ENCODE peak calls at places on chromosomes 3 and 15, in six cellular contexts. One of them, this sample, is unnamed. For H3K27me3, the result is how much of the 10 kb centered on the place peaks cover.

GRCh38 chr3:156620260-156620659 is 54.1 kb upstream of the TIPARP start:
- DNase-seq in stomach: no peak
- DNase-seq in dorsolateral prefrontal cortex: no peak
- DNase-seq in AG04450: no peak
- DNase-seq in suprapubic skin: no peak
- DNase-seq in endodermal cell: no peak
- DNase-seq in this sample: no peak

GRCh38 chr3:172135185-172135584 is 95.8 kb downstream of the FNDC3B start:
- DNase-seq in stomach: no peak
- DNase-seq in dorsolateral prefrontal cortex: no peak
- DNase-seq in AG04450: no peak
- DNase-seq in suprapubic skin: no peak
- DNase-seq in endodermal cell: no peak
- DNase-seq in this sample: no peak

GRCh38 chr3:106114848-106115247 is 246.0 kb upstream of the CBLB start:
- DNase-seq in stomach: no peak
- DNase-seq in dorsolateral prefrontal cortex: no peak
- DNase-seq in AG04450: no peak
- DNase-seq in suprapubic skin: no peak
- DNase-seq in endodermal cell: no peak
- DNase-seq in this sample: no peak

GRCh38 chr15:44719293-44719999 is 8.1 kb downstream of the B2M start:
- DNase-seq in stomach: no peak
- DNase-seq in dorsolateral prefrontal cortex: no peak
- DNase-seq in AG04450: no peak
- DNase-seq in suprapubic skin: no peak
- DNase-seq in endodermal cell: no peak
- DNase-seq in this sample: no peak

GRCh38 chr3:84600703-84601225 is 358.0 kb upstream of the CADM2 start:
- DNase-seq in stomach: no peak
- DNase-seq in dorsolateral prefrontal cortex: no peak
- DNase-seq in AG04450: no peak
- DNase-seq in suprapubic skin: no peak
- DNase-seq in endodermal cell: no peak
- DNase-seq in this sample: no peak

GRCh38 chr3:160677459-160677901 is 520 bp downstream of the ARL14 start:
- DNase-seq in stomach: no peak
- DNase-seq in dorsolateral prefrontal cortex: no peak
- DNase-seq in AG04450: no peak
- DNase-seq in suprapubic skin: no peak
- DNase-seq in endodermal cell: peak
- DNase-seq in this sample: peak

GRCh38 chr15:35751421-35752133 is 205.6 kb upstream of the DPH6 start:
- DNase-seq in stomach: peak
- DNase-seq in dorsolateral prefrontal cortex: peak
- DNase-seq in AG04450: peak
- DNase-seq in suprapubic skin: peak
- DNase-seq in endodermal cell: peak
- DNase-seq in this sample: peak

GRCh38 chr3:125381743-125382142 is 6.6 kb upstream of the ZNF148 start:
- DNase-seq in stomach: no peak
- DNase-seq in dorsolateral prefrontal cortex: no peak
- DNase-seq in AG04450: no peak
- DNase-seq in suprapubic skin: no peak
- DNase-seq in endodermal cell: no peak
- DNase-seq in this sample: no peak

GRCh38 chr3:65871305-65872141 is 167.2 kb downstream of the MAGI1 start:
- DNase-seq in stomach: peak
- DNase-seq in dorsolateral prefrontal cortex: no peak
- DNase-seq in AG04450: no peak
- DNase-seq in suprapubic skin: no peak
- DNase-seq in endodermal cell: no peak
- DNase-seq in this sample: no peak

GRCh38 chr3:128616516-128617269 is 33.9 kb downstream of the RPN1 start:
- DNase-seq in stomach: no peak
- DNase-seq in dorsolateral prefrontal cortex: no peak
- DNase-seq in AG04450: no peak
- DNase-seq in suprapubic skin: no peak
- DNase-seq in endodermal cell: no peak
- DNase-seq in this sample: no peak

GRCh38 chr3:93988283-93988682 is 8.3 kb downstream of the ARL13B start:
- DNase-seq in stomach: no peak
- DNase-seq in dorsolateral prefrontal cortex: no peak
- DNase-seq in AG04450: no peak
- DNase-seq in suprapubic skin: no peak
- DNase-seq in endodermal cell: no peak
- DNase-seq in this sample: no peak

GRCh38 chr3:67357610-67358458 is 296.6 kb downstream of the SUCLG2 start:
- DNase-seq in stomach: no peak
- DNase-seq in dorsolateral prefrontal cortex: no peak
- DNase-seq in AG04450: no peak
- DNase-seq in suprapubic skin: no peak
- DNase-seq in endodermal cell: peak
- DNase-seq in this sample: peak

GRCh38 chr3:189557824-189558223 is 73.4 kb upstream of the TP63 start:
- DNase-seq in stomach: no peak
- DNase-seq in dorsolateral prefrontal cortex: no peak
- DNase-seq in AG04450: no peak
- DNase-seq in suprapubic skin: no peak
- DNase-seq in endodermal cell: no peak
- DNase-seq in this sample: no peak

GRCh38 chr15:31974855-31975421 is 55.4 kb upstream of the CHRNA7 start:
- DNase-seq in stomach: no peak
- DNase-seq in dorsolateral prefrontal cortex: peak
- DNase-seq in AG04450: no peak
- DNase-seq in suprapubic skin: no peak
- DNase-seq in endodermal cell: peak
- DNase-seq in this sample: peak

GRCh38 chr3:142946861-142947260 is 16.6 kb downstream of the PAQR9 start:
- DNase-seq in stomach: no peak
- DNase-seq in dorsolateral prefrontal cortex: no peak
- DNase-seq in AG04450: no peak
- DNase-seq in suprapubic skin: no peak
- DNase-seq in endodermal cell: no peak
- DNase-seq in this sample: no peak

DNA sequence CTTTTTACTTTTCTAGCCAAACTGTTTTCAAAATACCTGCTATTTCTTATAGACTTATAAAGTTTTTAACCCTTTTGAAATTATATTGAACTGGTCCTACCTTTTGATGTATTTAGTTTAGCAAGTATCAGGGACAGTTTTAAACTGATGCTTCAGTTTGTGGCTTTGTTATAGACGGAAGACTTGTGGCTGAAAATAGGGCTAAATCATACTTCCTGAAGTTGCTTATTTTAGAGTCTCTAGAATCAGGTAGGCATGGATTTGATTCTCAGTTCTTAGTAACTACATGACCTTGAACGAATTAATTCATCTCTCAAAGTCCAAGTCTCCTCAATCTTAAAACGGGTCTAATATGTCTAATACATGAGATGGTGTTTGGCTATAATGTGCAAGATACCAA is 322.8 kb downstream of the RAP2B start:
- DNase-seq in stomach: no peak
- DNase-seq in dorsolateral prefrontal cortex: no peak
- DNase-seq in AG04450: no peak
- DNase-seq in suprapubic skin: no peak
- DNase-seq in endodermal cell: no peak
- DNase-seq in this sample: no peak
- H3K4me3 ChIP-seq in stomach: no peak
- H3K4me3 ChIP-seq in dorsolateral prefrontal cortex: no peak
- H3K4me3 ChIP-seq in AG04450: no peak
- H3K4me3 ChIP-seq in suprapubic skin: no peak
- H3K4me3 ChIP-seq in endodermal cell: no peak
- H3K4me3 ChIP-seq in this sample: no peak

GRCh38 chr3:194570184-194570583 is 63.0 kb downstream of the TMEM44 start:
- DNase-seq in stomach: no peak
- DNase-seq in dorsolateral prefrontal cortex: no peak
- DNase-seq in AG04450: no peak
- DNase-seq in suprapubic skin: no peak
- DNase-seq in endodermal cell: no peak
- DNase-seq in this sample: no peak

GRCh38 chr3:194572131-194572789 is 61.0 kb downstream of the TMEM44 start:
- DNase-seq in stomach: no peak
- DNase-seq in dorsolateral prefrontal cortex: no peak
- DNase-seq in AG04450: no peak
- DNase-seq in suprapubic skin: peak
- DNase-seq in endodermal cell: peak
- DNase-seq in this sample: no peak

GRCh38 chr3:194570898-194571297 is 62.3 kb downstream of the TMEM44 start:
- DNase-seq in stomach: no peak
- DNase-seq in dorsolateral prefrontal cortex: no peak
- DNase-seq in AG04450: no peak
- DNase-seq in suprapubic skin: no peak
- DNase-seq in endodermal cell: no peak
- DNase-seq in this sample: no peak

GRCh38 chr3:194572944-194573491 is 60.2 kb downstream of the TMEM44 start:
- DNase-seq in stomach: no peak
- DNase-seq in dorsolateral prefrontal cortex: no peak
- DNase-seq in AG04450: no peak
- DNase-seq in suprapubic skin: no peak
- DNase-seq in endodermal cell: no peak
- DNase-seq in this sample: no peak

GRCh38 chr3:194571491-194571941 is 61.7 kb downstream of the TMEM44 start:
- DNase-seq in stomach: no peak
- DNase-seq in dorsolateral prefrontal cortex: no peak
- DNase-seq in AG04450: no peak
- DNase-seq in suprapubic skin: no peak
- DNase-seq in endodermal cell: no peak
- DNase-seq in this sample: no peak
- H3K27me3 ChIP-seq in stomach: under half
- H3K27me3 ChIP-seq in dorsolateral prefrontal cortex: under half
- H3K27me3 ChIP-seq in AG04450: under half
- H3K27me3 ChIP-seq in suprapubic skin: under half
- H3K27me3 ChIP-seq in endodermal cell: under half
- H3K27me3 ChIP-seq in this sample: under half

GRCh38 chr3:184765730-184766074 is 46.3 kb upstream of the VPS8 start:
- DNase-seq in stomach: no peak
- DNase-seq in dorsolateral prefrontal cortex: no peak
- DNase-seq in AG04450: no peak
- DNase-seq in suprapubic skin: no peak
- DNase-seq in endodermal cell: no peak
- DNase-seq in this sample: no peak
- H3K4me3 ChIP-seq in stomach: no peak
- H3K4me3 ChIP-seq in dorsolateral prefrontal cortex: no peak
- H3K4me3 ChIP-seq in AG04450: no peak
- H3K4me3 ChIP-seq in suprapubic skin: no peak
- H3K4me3 ChIP-seq in endodermal cell: no peak
- H3K4me3 ChIP-seq in this sample: no peak

DNA sequence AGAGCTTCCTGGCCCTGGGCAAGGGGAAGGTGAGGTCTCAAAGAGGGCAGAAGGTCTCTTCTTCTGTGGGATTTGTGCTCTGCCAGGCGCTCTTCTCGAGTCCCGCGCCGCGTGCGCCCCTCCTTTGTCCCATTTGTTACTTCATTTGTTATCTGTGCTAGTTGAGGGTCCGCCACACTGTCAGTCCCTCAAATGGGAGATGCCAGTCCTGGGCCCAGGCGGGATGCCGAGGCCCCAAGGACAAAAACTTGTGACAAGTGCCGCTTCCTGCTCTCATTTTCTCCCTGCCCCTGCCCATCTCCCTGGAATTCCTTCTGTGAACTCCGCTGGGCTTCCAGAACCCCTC is 1.5 kb downstream of the ST8SIA2 start:
- DNase-seq in stomach: no peak
- DNase-seq in dorsolateral prefrontal cortex: no peak
- DNase-seq in AG04450: no peak
- DNase-seq in suprapubic skin: no peak
- DNase-seq in endodermal cell: peak
- DNase-seq in this sample: no peak
- H3K27me3 ChIP-seq in stomach: half or more
- H3K27me3 ChIP-seq in dorsolateral prefrontal cortex: under half
- H3K27me3 ChIP-seq in AG04450: under half
- H3K27me3 ChIP-seq in suprapubic skin: half or more
- H3K27me3 ChIP-seq in endodermal cell: under half
- H3K27me3 ChIP-seq in this sample: under half

GRCh38 chr3:50194128-50194902 is 2.9 kb downstream of the GNAT1 start:
- DNase-seq in stomach: peak
- DNase-seq in dorsolateral prefrontal cortex: peak
- DNase-seq in AG04450: no peak
- DNase-seq in suprapubic skin: no peak
- DNase-seq in endodermal cell: peak
- DNase-seq in this sample: peak
- H3K4me3 ChIP-seq in stomach: peak
- H3K4me3 ChIP-seq in dorsolateral prefrontal cortex: peak
- H3K4me3 ChIP-seq in AG04450: no peak
- H3K4me3 ChIP-seq in suprapubic skin: no peak
- H3K4me3 ChIP-seq in endodermal cell: no peak
- H3K4me3 ChIP-seq in this sample: peak

DNA sequence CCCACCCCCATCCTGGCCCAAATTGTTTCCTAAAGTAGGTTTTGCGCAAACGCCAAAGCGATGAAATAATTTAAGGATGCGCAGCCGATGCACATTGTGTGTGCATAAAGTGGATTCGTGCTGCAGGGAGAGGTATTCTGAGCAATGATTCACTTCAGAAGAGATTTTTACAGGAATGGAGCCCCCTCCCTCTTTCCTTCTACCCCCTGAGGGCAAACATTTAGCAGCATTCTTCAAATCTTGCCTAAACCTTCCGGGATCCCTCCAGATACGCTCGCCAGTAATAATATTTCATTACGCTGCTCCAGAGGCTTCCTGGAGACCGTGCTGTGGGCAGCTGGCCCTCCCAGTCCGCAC is 14.6 kb downstream of the ZIC4 start:
- DNase-seq in stomach: no peak
- DNase-seq in dorsolateral prefrontal cortex: no peak
- DNase-seq in AG04450: no peak
- DNase-seq in suprapubic skin: no peak
- DNase-seq in endodermal cell: no peak
- DNase-seq in this sample: no peak
- H3K27me3 ChIP-seq in stomach: half or more
- H3K27me3 ChIP-seq in dorsolateral prefrontal cortex: under half
- H3K27me3 ChIP-seq in AG04450: half or more
- H3K27me3 ChIP-seq in suprapubic skin: half or more
- H3K27me3 ChIP-seq in endodermal cell: half or more
- H3K27me3 ChIP-seq in this sample: half or more

DNA sequence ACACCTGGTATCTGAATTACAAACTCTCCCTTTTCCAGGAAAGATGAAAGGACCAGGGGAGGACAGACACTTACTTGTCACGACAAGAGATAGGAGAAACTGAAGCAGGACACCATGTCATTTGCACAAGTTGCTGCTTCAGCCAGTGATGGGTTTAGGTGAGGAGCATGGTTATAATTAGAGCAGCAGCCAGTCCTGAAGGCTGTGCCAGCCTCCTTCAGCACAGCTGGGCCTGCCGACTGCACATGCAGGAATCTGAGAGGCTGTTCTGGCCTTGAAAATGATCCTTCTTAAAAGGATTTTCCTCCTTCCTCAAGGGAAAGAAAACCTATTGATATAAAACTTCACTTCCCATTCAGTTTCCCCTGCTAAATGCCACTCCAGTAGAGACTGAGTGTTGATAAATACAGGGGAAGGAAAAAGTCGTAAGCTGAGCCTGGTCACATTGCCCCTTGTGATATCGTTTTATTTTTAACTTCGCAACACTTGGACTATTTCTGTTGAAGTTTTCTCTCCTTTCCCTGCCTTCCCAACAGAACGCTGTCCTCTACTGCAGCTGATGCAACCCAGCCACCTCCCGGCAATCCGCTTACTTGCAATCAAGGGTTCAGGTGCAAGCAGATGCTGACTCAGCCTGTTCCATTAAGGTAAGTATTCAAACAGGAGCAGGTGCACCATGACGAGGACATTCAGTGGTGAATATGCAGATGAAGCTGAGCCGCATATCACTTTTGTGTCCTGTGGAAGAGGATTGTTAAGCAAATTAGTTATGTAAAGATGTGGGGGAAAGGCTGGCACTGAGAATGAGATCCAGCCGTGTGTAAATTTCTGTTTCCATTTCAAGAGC is at the start of gene FBXO40:
- DNase-seq in stomach: no peak
- DNase-seq in dorsolateral prefrontal cortex: peak
- DNase-seq in AG04450: no peak
- DNase-seq in suprapubic skin: no peak
- DNase-seq in endodermal cell: peak
- DNase-seq in this sample: peak
- H3K4me3 ChIP-seq in stomach: no peak
- H3K4me3 ChIP-seq in dorsolateral prefrontal cortex: peak
- H3K4me3 ChIP-seq in AG04450: no peak
- H3K4me3 ChIP-seq in suprapubic skin: no peak
- H3K4me3 ChIP-seq in endodermal cell: no peak
- H3K4me3 ChIP-seq in this sample: no peak

This sample was measured in H7.